ENCODE peak calls at places on chromosomes 6 and 20, in ten cellular contexts. One of them, this sample, is unnamed.
A peak's percentile ranks its signal among the peaks of the same experiment; 100 is the strongest.

GRCh38 chr6:112503210-112503609 is 156.1 kb downstream of the RFPL4B start:
- DNase-seq in GOT3: no peak
- DNase-seq in CD4-positive, alpha-beta T cell: no peak
- DNase-seq in effector memory CD8-positive, alpha-beta T cell: no peak
- DNase-seq in amniotic epithelial cell: no peak
- DNase-seq in lower leg skin: no peak
- DNase-seq in iPS DF 19.7: no peak
- DNase-seq in prostate gland: no peak
- DNase-seq in iris pigment epithelial cell: no peak
- DNase-seq in Caki2: no peak
- DNase-seq in this sample: no peak

GRCh38 chr6:138465007-138465645 is 34.2 kb downstream of the NHSL1 start:
- DNase-seq in GOT3: no peak
- DNase-seq in CD4-positive, alpha-beta T cell: no peak
- DNase-seq in effector memory CD8-positive, alpha-beta T cell: no peak
- DNase-seq in amniotic epithelial cell: peak; percentile 99
- DNase-seq in lower leg skin: no peak
- DNase-seq in iPS DF 19.7: no peak
- DNase-seq in prostate gland: no peak
- DNase-seq in iris pigment epithelial cell: peak; percentile 99
- DNase-seq in Caki2: peak; percentile 72
- DNase-seq in this sample: no peak

GRCh38 chr20:15814903-15815302 is 758.3 kb downstream of the KIF16B start:
- DNase-seq in GOT3: no peak
- DNase-seq in CD4-positive, alpha-beta T cell: no peak
- DNase-seq in effector memory CD8-positive, alpha-beta T cell: no peak
- DNase-seq in amniotic epithelial cell: peak; percentile 8
- DNase-seq in lower leg skin: no peak
- DNase-seq in iPS DF 19.7: no peak
- DNase-seq in prostate gland: no peak
- DNase-seq in iris pigment epithelial cell: peak; percentile 19
- DNase-seq in Caki2: no peak
- DNase-seq in this sample: no peak

GRCh38 chr6:146985111-146985510 is 219.1 kb upstream of the STXBP5 start:
- DNase-seq in GOT3: no peak
- DNase-seq in CD4-positive, alpha-beta T cell: no peak
- DNase-seq in effector memory CD8-positive, alpha-beta T cell: no peak
- DNase-seq in amniotic epithelial cell: no peak
- DNase-seq in lower leg skin: no peak
- DNase-seq in iPS DF 19.7: no peak
- DNase-seq in prostate gland: peak; percentile 60
- DNase-seq in iris pigment epithelial cell: no peak
- DNase-seq in Caki2: peak; percentile 11
- DNase-seq in this sample: no peak

GRCh38 chr20:45366631-45367030 is 3.7 kb downstream of the SYS1 start:
- DNase-seq in GOT3: no peak
- DNase-seq in CD4-positive, alpha-beta T cell: no peak
- DNase-seq in effector memory CD8-positive, alpha-beta T cell: no peak
- DNase-seq in amniotic epithelial cell: no peak
- DNase-seq in lower leg skin: no peak
- DNase-seq in iPS DF 19.7: no peak
- DNase-seq in prostate gland: no peak
- DNase-seq in iris pigment epithelial cell: no peak
- DNase-seq in Caki2: no peak
- DNase-seq in this sample: no peak

GRCh38 chr6:392441-393390 is 1.2 kb downstream of the IRF4 start:
- DNase-seq in GOT3: no peak
- DNase-seq in CD4-positive, alpha-beta T cell: peak; percentile 24
- DNase-seq in effector memory CD8-positive, alpha-beta T cell: peak; percentile 40
- DNase-seq in amniotic epithelial cell: no peak
- DNase-seq in lower leg skin: peak; percentile 84
- DNase-seq in iPS DF 19.7: no peak
- DNase-seq in prostate gland: no peak
- DNase-seq in iris pigment epithelial cell: peak; percentile 9
- DNase-seq in Caki2: no peak
- DNase-seq in this sample: peak; percentile 47

GRCh38 chr6:22025468-22026159 is 271.2 kb downstream of the PRL start:
- DNase-seq in GOT3: no peak
- DNase-seq in CD4-positive, alpha-beta T cell: no peak
- DNase-seq in effector memory CD8-positive, alpha-beta T cell: no peak
- DNase-seq in amniotic epithelial cell: peak; percentile 99
- DNase-seq in lower leg skin: no peak
- DNase-seq in iPS DF 19.7: peak; percentile 84
- DNase-seq in prostate gland: no peak
- DNase-seq in iris pigment epithelial cell: peak; percentile 93
- DNase-seq in Caki2: peak; percentile 29
- DNase-seq in this sample: no peak

GRCh38 chr6:154932562-154933027 is 62.5 kb upstream of the TIAM2 start:
- DNase-seq in GOT3: no peak
- DNase-seq in CD4-positive, alpha-beta T cell: no peak
- DNase-seq in effector memory CD8-positive, alpha-beta T cell: no peak
- DNase-seq in amniotic epithelial cell: peak; percentile 90
- DNase-seq in lower leg skin: no peak
- DNase-seq in iPS DF 19.7: no peak
- DNase-seq in prostate gland: peak; percentile 6
- DNase-seq in iris pigment epithelial cell: peak; percentile 82
- DNase-seq in Caki2: peak; percentile 64
- DNase-seq in this sample: no peak

GRCh38 chr6:146955570-146955969 is 248.6 kb upstream of the STXBP5 start:
- DNase-seq in GOT3: no peak
- DNase-seq in CD4-positive, alpha-beta T cell: no peak
- DNase-seq in effector memory CD8-positive, alpha-beta T cell: no peak
- DNase-seq in amniotic epithelial cell: no peak
- DNase-seq in lower leg skin: no peak
- DNase-seq in iPS DF 19.7: no peak
- DNase-seq in prostate gland: no peak
- DNase-seq in iris pigment epithelial cell: no peak
- DNase-seq in Caki2: no peak
- DNase-seq in this sample: no peak

GRCh38 chr6:111559193-111560097 is 46.2 kb downstream of the TRAF3IP2 start:
- DNase-seq in GOT3: no peak
- DNase-seq in CD4-positive, alpha-beta T cell: no peak
- DNase-seq in effector memory CD8-positive, alpha-beta T cell: no peak
- DNase-seq in amniotic epithelial cell: no peak
- DNase-seq in lower leg skin: no peak
- DNase-seq in iPS DF 19.7: no peak
- DNase-seq in prostate gland: no peak
- DNase-seq in iris pigment epithelial cell: no peak
- DNase-seq in Caki2: no peak
- DNase-seq in this sample: no peak

GRCh38 chr6:81643156-81643555 is 109.3 kb downstream of the TENT5A start:
- DNase-seq in GOT3: no peak
- DNase-seq in CD4-positive, alpha-beta T cell: no peak
- DNase-seq in effector memory CD8-positive, alpha-beta T cell: no peak
- DNase-seq in amniotic epithelial cell: no peak
- DNase-seq in lower leg skin: no peak
- DNase-seq in iPS DF 19.7: no peak
- DNase-seq in prostate gland: no peak
- DNase-seq in iris pigment epithelial cell: no peak
- DNase-seq in Caki2: no peak
- DNase-seq in this sample: no peak

GRCh38 chr6:75633045-75633444 is 31.4 kb downstream of the SENP6 start:
- DNase-seq in GOT3: no peak
- DNase-seq in CD4-positive, alpha-beta T cell: no peak
- DNase-seq in effector memory CD8-positive, alpha-beta T cell: no peak
- DNase-seq in amniotic epithelial cell: no peak
- DNase-seq in lower leg skin: no peak
- DNase-seq in iPS DF 19.7: no peak
- DNase-seq in prostate gland: no peak
- DNase-seq in iris pigment epithelial cell: no peak
- DNase-seq in Caki2: no peak
- DNase-seq in this sample: no peak

GRCh38 chr6:1923454-1923853 is 313.7 kb downstream of the FOXC1 start:
- DNase-seq in GOT3: no peak
- DNase-seq in CD4-positive, alpha-beta T cell: no peak
- DNase-seq in effector memory CD8-positive, alpha-beta T cell: no peak
- DNase-seq in amniotic epithelial cell: no peak
- DNase-seq in lower leg skin: no peak
- DNase-seq in iPS DF 19.7: no peak
- DNase-seq in prostate gland: no peak
- DNase-seq in iris pigment epithelial cell: no peak
- DNase-seq in Caki2: no peak
- DNase-seq in this sample: no peak

GRCh38 chr6:151690768-151691562 is 116.5 kb upstream of the ESR1 start:
- DNase-seq in GOT3: no peak
- DNase-seq in CD4-positive, alpha-beta T cell: no peak
- DNase-seq in effector memory CD8-positive, alpha-beta T cell: no peak
- DNase-seq in amniotic epithelial cell: no peak
- DNase-seq in lower leg skin: no peak
- DNase-seq in iPS DF 19.7: no peak
- DNase-seq in prostate gland: no peak
- DNase-seq in iris pigment epithelial cell: no peak
- DNase-seq in Caki2: no peak
- DNase-seq in this sample: peak; percentile 43

GRCh38 chr20:47350691-47351545 is 5.6 kb downstream of the ZMYND8 start:
- DNase-seq in GOT3: no peak
- DNase-seq in CD4-positive, alpha-beta T cell: no peak
- DNase-seq in effector memory CD8-positive, alpha-beta T cell: no peak
- DNase-seq in amniotic epithelial cell: no peak
- DNase-seq in lower leg skin: no peak
- DNase-seq in iPS DF 19.7: no peak
- DNase-seq in prostate gland: no peak
- DNase-seq in iris pigment epithelial cell: no peak
- DNase-seq in Caki2: no peak
- DNase-seq in this sample: no peak